ENCODE peak calls at places on chromosomes 5 and 9, in eight cellular contexts. J, S, O, M, C, B, L and R are unnamed samples.

GRCh38 chr5:177498013-177498847 is 826 bp upstream of the PDLIM7 start:
- DNase-seq in L (no peak), C (peak; percentile 8), O (peak; percentile 68), S (peak; percentile 83), J (no peak), B (no peak), M (no peak), R (no peak)

GRCh38 chr9:137740311-137740710 is 121.5 kb downstream of the EHMT1 start:
- DNase-seq in M (no peak), B (no peak), L (peak; percentile 78), J (peak; percentile 44), S (no peak), O (peak; percentile 44), C (peak; percentile 85), R (no peak)

GRCh38 chr5:150618588-150619281 is 21.7 kb upstream of the SYNPO start:
- DNase-seq in S (no peak), L (peak; percentile 62), J (no peak), C (no peak), O (no peak), M (no peak), B (no peak), R (no peak)

GRCh38 chr9:102779341-102779740 is 215.8 kb upstream of the CYLC2 start:
- DNase-seq in C (peak; percentile 27), J (peak; percentile 54), M (no peak), B (no peak), S (no peak), O (no peak), L (no peak), R (no peak)

GRCh38 chr9:133499130-133499891 is 20.4 kb upstream of the SLC2A6 start:
- DNase-seq in B (no peak), L (no peak), M (no peak), C (no peak), O (no peak), J (no peak), S (no peak), R (no peak)

GRCh38 chr5:13976867-13977479 is 32.5 kb upstream of the DNAH5 start:
- DNase-seq in S (peak; percentile 78), J (peak; percentile 71), M (peak; percentile 36), O (no peak), L (peak; percentile 70), B (peak; percentile 49), C (peak; percentile 53), R (no peak)

GRCh38 chr5:39892708-39893107 is 467.9 kb upstream of the DAB2 start:
- DNase-seq in B (no peak), M (peak; percentile 69), O (no peak), S (no peak), J (peak; percentile 81), L (no peak), C (peak; percentile 25), R (no peak)

GRCh38 chr9:97534185-97534584 is 32.7 kb downstream of the TMOD1 start:
- DNase-seq in L (no peak), S (no peak), O (no peak), M (no peak), B (no peak), C (no peak), J (no peak), R (no peak)

GRCh38 chr5:10632110-10632903 is 68.4 kb downstream of the ANKRD33B start:
- DNase-seq in B (no peak), M (no peak), C (peak; percentile 66), O (peak; percentile 80), L (peak; percentile 59), S (no peak), J (peak; percentile 77), R (no peak)

GRCh38 chr5:137395011-137395755 is 103.9 kb downstream of the SPOCK1 start:
- DNase-seq in S (no peak), L (peak; percentile 26), O (no peak), C (peak; percentile 45), M (peak; percentile 20), B (no peak), J (no peak), R (peak; percentile 13)

GRCh38 chr5:1732955-1733354 is 66.7 kb downstream of the MRPL36 start:
- DNase-seq in M (no peak), B (no peak), O (no peak), S (no peak), J (no peak), C (no peak), L (no peak), R (no peak)

GRCh38 chr5:64838803-64839202 is 70.1 kb downstream of the CWC27 start:
- DNase-seq in B (no peak), S (no peak), M (peak; percentile 23), O (no peak), L (no peak), J (peak; percentile 78), C (no peak), R (no peak)

GRCh38 chr5:126369995-126370731 is 53.0 kb upstream of the GRAMD2B start:
- DNase-seq in S (peak; percentile 45), C (peak; percentile 37), B (peak; percentile 6), O (no peak), M (no peak), J (peak; percentile 49), L (peak; percentile 23), R (no peak)
- TF ChIP-seq CTCF in S (peak; percentile 31), C (peak; percentile 26), B (no peak), O (no peak), M (no peak), J (peak; percentile 42), L (peak; percentile 8), R (peak; percentile 29)

GRCh38 chr5:138467711-138468132 is 2.4 kb downstream of the EGR1 start:
- DNase-seq in S (no peak), L (no peak), O (no peak), B (no peak), J (no peak), M (no peak), C (no peak), R (peak; percentile 14)

GRCh38 chr5:138468966-138469539 is 3.8 kb downstream of the EGR1 start:
- DNase-seq in C (no peak), O (no peak), J (no peak), B (no peak), L (peak; percentile 82), S (no peak), M (peak; percentile 3), R (peak; percentile 64)

GRCh38 chr5:138466900-138467710 is 1.8 kb downstream of the EGR1 start:
- DNase-seq in O (no peak), S (no peak), M (peak; percentile 1), J (peak; percentile 33), B (peak; percentile 48), L (peak; percentile 38), C (peak; percentile 9), R (peak; percentile 18)

GRCh38 chr5:138469540-138470321 is 4.5 kb downstream of the EGR1 start:
- DNase-seq in S (no peak), L (peak; percentile 91), B (peak; percentile 94), M (peak; percentile 22), J (peak; percentile 90), O (no peak), C (peak; percentile 89), R (peak; percentile 71)

DNA sequence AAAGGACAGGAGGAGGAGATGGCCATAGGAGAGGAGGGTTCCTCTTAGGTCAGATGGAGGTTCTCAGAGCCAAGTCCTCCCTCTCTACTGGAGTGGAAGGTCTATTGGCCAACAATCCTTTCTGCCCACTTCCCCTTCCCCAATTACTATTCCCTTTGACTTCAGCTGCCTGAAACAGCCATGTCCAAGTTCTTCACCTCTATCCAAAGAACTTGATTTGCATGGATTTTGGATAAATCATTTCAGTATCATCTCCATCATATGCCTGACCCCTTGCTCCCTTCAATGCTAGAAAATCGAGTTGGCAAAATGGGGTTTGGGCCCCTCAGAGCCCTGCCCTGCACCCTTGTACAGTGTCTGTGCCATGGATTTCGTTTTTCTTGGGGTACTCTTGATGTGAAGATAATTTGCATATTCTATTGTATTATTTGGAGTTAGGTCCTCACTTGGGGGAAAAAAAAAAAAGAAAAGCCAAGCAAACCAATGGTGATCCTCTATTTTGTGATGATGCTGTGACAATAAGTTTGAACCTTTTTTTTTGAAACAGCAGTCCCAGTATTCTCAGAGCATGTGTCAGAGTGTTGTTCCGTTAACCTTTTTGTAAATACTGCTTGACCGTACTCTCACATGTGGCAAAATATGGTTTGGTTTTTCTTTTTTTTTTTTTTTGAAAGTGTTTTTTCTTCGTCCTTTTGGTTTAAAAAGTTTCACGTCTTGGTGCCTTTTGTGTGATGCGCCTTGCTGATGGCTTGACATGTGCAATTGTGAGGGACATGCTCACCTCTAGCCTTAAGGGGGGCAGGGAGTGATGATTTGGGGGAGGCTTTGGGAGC is 3.1 kb downstream of the EGR1 start:
- DNase-seq in M (peak; percentile 1), L (peak; percentile 54), S (no peak), J (peak; percentile 47), O (no peak), B (peak; percentile 59), C (peak; percentile 30), R (peak; percentile 35)
- H3K4me3 ChIP-seq in M (no peak overlapping the region), L (no peak overlapping the region), S (peak overlapping the region; percentile 94), J (no peak overlapping the region), O (no peak overlapping the region), B (no peak overlapping the region), C (no peak overlapping the region), R (no peak overlapping the region)

GRCh38 chr9:84241817-84242356 is 98.7 kb downstream of the SLC28A3 start:
- DNase-seq in J (no peak), B (no peak), O (no peak), S (no peak), M (no peak), C (no peak), L (no peak), R (no peak)

GRCh38 chr9:84239341-84239740 is 101.2 kb downstream of the SLC28A3 start:
- DNase-seq in S (no peak), L (peak; percentile 13), M (no peak), O (no peak), C (no peak), B (no peak), J (peak; percentile 45), R (no peak)

GRCh38 chr9:84235516-84235915 is 105.0 kb downstream of the SLC28A3 start:
- DNase-seq in B (no peak), L (no peak), O (no peak), S (no peak), C (no peak), J (no peak), M (no peak), R (no peak)

DNA sequence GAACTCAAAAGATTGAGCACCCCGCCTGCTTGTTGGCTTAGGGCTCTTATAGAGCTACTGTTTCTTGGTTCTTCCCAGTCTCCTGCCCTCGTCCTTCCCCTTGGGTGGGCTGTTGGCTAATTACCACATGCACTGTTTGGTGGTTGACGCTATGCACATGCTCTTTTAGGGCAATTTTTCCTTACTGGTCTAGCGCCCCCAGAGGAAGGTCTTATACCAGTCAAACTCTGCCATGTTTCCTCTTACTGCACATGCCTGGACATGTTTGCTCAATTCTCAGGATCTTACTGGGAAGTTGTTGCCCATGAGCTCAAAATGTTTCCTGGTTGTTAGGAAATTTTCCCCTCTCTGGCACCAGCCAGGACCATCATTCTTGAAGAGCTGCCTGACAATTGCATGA is 101.9 kb downstream of the SLC28A3 start:
- DNase-seq in S (no peak), L (no peak), M (no peak), B (peak; percentile 63), C (no peak), J (peak; percentile 27), O (no peak), R (no peak)
- TF ChIP-seq CTCF in S (peak; percentile 11), L (peak; percentile 6), M (peak; percentile 22), B (no peak), C (peak; percentile 20), J (peak; percentile 27), O (no peak), R (peak; percentile 24)

GRCh38 chr5:141040093-141040762 is 10.9 kb upstream of the PCDHB1 start:
- DNase-seq in S (peak; percentile 92), B (peak; percentile 75), C (no peak), L (no peak), M (peak; percentile 37), O (no peak), J (peak; percentile 45), R (no peak)
- H3K4me3 ChIP-seq in S (peak overlapping the region; percentile 63), B (peak overlapping the region; percentile 48), C (no peak overlapping the region), L (no peak overlapping the region), M (no peak overlapping the region), O (peak overlapping the region; percentile 26), J (no peak overlapping the region), R (no peak overlapping the region)